ENCODE peak calls at places on chromosomes 11 and 22, in six cellular contexts. T, I, S, K, P and C are unnamed samples.

GRCh38 chr11:11038339-11039248 is 180.7 kb upstream of the ZBED5 start:
- DNase-seq in K (no peak), S (no peak), T (no peak), P (no peak), I (peak), C (no peak)

GRCh38 chr22:45889539-45890350 is 87.2 kb downstream of the WNT7B start:
- DNase-seq in S (no peak), T (peak), K (no peak), I (no peak), P (no peak), C (peak)

GRCh38 chr22:47284360-47284759 is 521.9 kb downstream of the TBC1D22A start:
- DNase-seq in T (no peak), S (no peak), K (no peak), P (no peak), I (no peak), C (no peak)

GRCh38 chr11:4797212-4797611 is 7.0 kb downstream of the OR52R1 start:
- DNase-seq in P (no peak), S (no peak), I (no peak), K (no peak), T (no peak), C (no peak)

GRCh38 chr11:116829525-116830183 is at the start of gene APOC3:
- DNase-seq in S (no peak), P (no peak), I (peak), K (no peak), T (peak), C (no peak)

GRCh38 chr11:898160-898517 is 12.5 kb downstream of the CHID1 start:
- DNase-seq in I (no peak), K (no peak), P (no peak), T (peak), S (no peak), C (no peak)

GRCh38 chr11:19602906-19603305 is 109.7 kb upstream of the NAV2 start:
- DNase-seq in I (no peak), S (no peak), T (peak), K (no peak), P (no peak), C (no peak)

GRCh38 chr11:35487532-35488078 is 37.8 kb downstream of the PAMR1 start:
- DNase-seq in S (no peak), T (peak), I (no peak), P (no peak), K (peak), C (no peak)

GRCh38 chr11:120170741-120171261 is 32.9 kb upstream of the TRIM29 start:
- DNase-seq in K (peak), P (no peak), T (no peak), I (peak), S (no peak), C (peak)

GRCh38 chr11:112881461-112881860 is 79.8 kb upstream of the NCAM1 start:
- DNase-seq in I (peak), S (peak), P (no peak), T (peak), K (no peak), C (peak)

GRCh38 chr11:12061851-12062560 is 48.4 kb upstream of the MICAL2 start:
- DNase-seq in S (no peak), T (no peak), K (no peak), I (peak), P (no peak), C (peak)

GRCh38 chr11:6746626-6747025 is 25.1 kb downstream of the OR2AG2 start:
- DNase-seq in S (no peak), K (no peak), T (no peak), P (no peak), I (no peak), C (no peak)

GRCh38 chr11:62850911-62851806 is 11.8 kb upstream of the WDR74 start:
- DNase-seq in K (no peak), S (no peak), P (no peak), I (no peak), T (no peak), C (peak)

GRCh38 chr11:119210035-119210434 is 3.9 kb downstream of the CBL start:
- DNase-seq in I (no peak), S (no peak), K (no peak), P (no peak), T (no peak), C (no peak)

GRCh38 chr11:45237666-45238348 is 48.3 kb downstream of the SYT13 start:
- DNase-seq in T (no peak), S (no peak), P (no peak), K (no peak), I (peak), C (no peak)

GRCh38 chr22:45026511-45026910 is 16.7 kb upstream of the PHF21B start:
- DNase-seq in T (no peak), S (no peak), I (no peak), K (no peak), P (no peak), C (no peak)

GRCh38 chr11:46162700-46163099 is 41.4 kb upstream of the PHF21A start:
- DNase-seq in P (no peak), S (no peak), I (no peak), K (no peak), T (no peak), C (no peak)

GRCh38 chr22:30206964-30207363 is 39.6 kb downstream of the LIF start:
- DNase-seq in P (peak), T (peak), I (peak), K (peak), S (no peak), C (peak)

GRCh38 chr11:117717485-117718314 is 79.3 kb downstream of the DSCAML1 start:
- DNase-seq in P (no peak), K (no peak), S (no peak), I (peak), T (no peak), C (peak)

GRCh38 chr11:130691581-130691980 is 224.7 kb downstream of the SNX19 start:
- DNase-seq in K (no peak), T (no peak), P (no peak), I (no peak), S (no peak), C (no peak)

GRCh38 chr22:23132376-23133091 is 9.3 kb downstream of the RSPH14 start:
- DNase-seq in K (no peak), T (no peak), S (no peak), P (no peak), I (no peak), C (peak)

GRCh38 chr11:119092880-119093665 is 8.4 kb downstream of the HMBS start:
- DNase-seq in S (no peak), T (peak), P (no peak), K (no peak), I (peak), C (no peak)

GRCh38 chr11:36060926-36061325 is 117.1 kb downstream of the LDLRAD3 start:
- DNase-seq in T (no peak), P (no peak), K (no peak), I (no peak), S (no peak), C (no peak)

GRCh38 chr11:86934933-86935579 is 20.1 kb downstream of the FZD4 start:
- DNase-seq in T (no peak), I (no peak), S (no peak), K (no peak), P (no peak), C (no peak)
- H3K27ac ChIP-seq in T (no peak), I (peak), S (no peak), K (no peak), P (no peak), C (peak)

GRCh38 chr22:20213833-20214708 is 54.0 kb downstream of the RTN4R start:
- DNase-seq in T (no peak), P (no peak), S (no peak), K (no peak), I (no peak), C (no peak)
- H3K27ac ChIP-seq in T (no peak), P (no peak), S (no peak), K (no peak), I (no peak), C (no peak)

GRCh38 chr22:19882446-19883381 is 28.0 kb upstream of the GNB1L start:
- DNase-seq in K (no peak), I (peak), S (peak), T (no peak), P (peak), C (peak)
- H3K27ac ChIP-seq in K (peak), I (peak), S (no peak), T (peak), P (peak), C (no peak)

DNA sequence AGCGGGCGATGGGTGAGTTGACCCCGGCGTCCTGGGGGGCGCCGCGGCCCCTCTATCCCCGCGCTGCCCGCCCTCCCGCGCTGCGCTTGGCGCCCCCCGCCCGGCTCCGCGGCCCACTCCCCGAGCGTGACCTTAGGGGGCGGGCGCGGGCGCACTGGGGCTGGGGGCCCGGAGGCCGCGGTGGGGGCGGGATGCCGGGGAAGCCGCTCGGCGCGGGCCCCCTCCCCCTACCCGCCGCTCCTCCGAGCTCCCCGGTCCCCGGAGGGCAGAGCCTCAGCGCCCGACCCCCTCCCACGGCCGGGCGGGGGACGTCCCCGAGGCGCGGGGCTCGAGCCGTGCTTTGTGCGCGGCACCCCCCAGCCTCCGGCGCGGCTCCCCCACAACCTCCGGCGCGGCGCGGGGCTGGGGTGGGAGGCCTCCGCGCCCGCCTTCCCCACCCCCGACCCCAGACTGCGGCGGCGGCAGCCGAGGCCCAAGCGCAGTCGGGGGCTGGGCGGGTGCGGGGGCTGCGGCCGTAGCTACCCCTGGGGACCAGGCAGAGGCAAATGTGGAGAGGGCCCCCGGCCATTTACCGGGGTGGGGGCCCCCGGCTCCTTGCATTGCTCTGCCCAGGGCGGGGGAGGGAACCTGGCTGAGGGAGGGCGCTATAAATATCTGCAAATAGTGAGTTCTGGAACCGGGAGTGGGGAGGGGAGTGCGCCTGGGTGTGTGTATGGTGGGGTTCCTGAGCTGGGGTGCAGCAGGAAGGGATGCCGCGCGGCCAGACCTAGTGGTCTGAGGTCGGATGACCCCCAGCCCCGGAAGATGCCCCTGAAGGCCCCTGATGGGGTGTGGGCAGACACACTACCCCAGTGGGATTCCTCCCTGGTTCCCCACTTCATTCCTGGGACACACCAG is 982 bp downstream of the MGAT3 start:
- DNase-seq in K (no peak), I (no peak), S (no peak), P (no peak), T (no peak), C (no peak)
- H3K27ac ChIP-seq in K (peak), I (no peak), S (no peak), P (peak), T (no peak), C (no peak)